ENCODE peak calls at places on chromosomes 12 and 14, in nine cellular contexts. V is fibroblast of the aortic adventitia; J is stimulated activated CD4-positive, alpha-beta T cell treated with anti-CD3 and anti-CD28 coated beads, Interleukin-1b, Interleukin-23, amount 100 ng/mL, for 1 hour; P is kidney glomerular epithelial cell; N is GM13977; B is 8988T; Y is sciatic nerve; U is stimulated activated CD8-positive, alpha-beta memory T cell treated with anti-CD3 and anti-CD28 coated beads, Interleukin-4, amount 100 ng/mL, for 1 hour; G is T-helper 1 cell. F is an unnamed sample.

GRCh38 chr12:62934799-62935674 is at the start of gene PPM1H:
- DNase-seq in Y (peak; percentile 65), U (no peak), P (peak; percentile 54), G (no peak), B (peak; percentile 86), N (peak; percentile 82), J (no peak), V (peak; percentile 9), F (peak; percentile 75)

GRCh38 chr12:98483621-98484455 is 31.6 kb upstream of the TMPO start:
- DNase-seq in B (no peak), V (no peak), J (no peak), G (no peak), Y (no peak), N (no peak), U (no peak), P (no peak), F (no peak)

GRCh38 chr14:72745546-72745945 is 148.4 kb downstream of the DPF3 start:
- DNase-seq in U (no peak), B (peak; percentile 65), G (no peak), V (peak; percentile 95), J (no peak), P (peak; percentile 12), Y (no peak), N (no peak), F (no peak)

GRCh38 chr14:71165650-71166049 is 258.4 kb downstream of the PCNX1 start:
- DNase-seq in J (no peak), B (no peak), V (no peak), U (no peak), P (no peak), N (no peak), Y (no peak), G (no peak), F (no peak)

GRCh38 chr12:117842630-117843029 is 126.2 kb downstream of the KSR2 start:
- DNase-seq in V (no peak), P (no peak), G (no peak), N (no peak), J (no peak), Y (no peak), U (no peak), B (no peak), F (no peak)

GRCh38 chr14:103390605-103391004 is 5.4 kb downstream of the MARK3 start:
- DNase-seq in N (no peak), J (no peak), P (no peak), U (no peak), B (no peak), G (no peak), V (no peak), Y (no peak), F (no peak)

GRCh38 chr14:23435540-23436326 is at the start of gene MYH7:
- DNase-seq in V (no peak), Y (no peak), P (no peak), G (no peak), J (no peak), U (no peak), N (peak; percentile 1), B (no peak), F (no peak)

GRCh38 chr14:72678360-72678759 is 215.5 kb downstream of the DPF3 start:
- DNase-seq in V (peak; percentile 68), B (no peak), G (no peak), Y (no peak), U (no peak), P (no peak), N (no peak), J (no peak), F (no peak)

GRCh38 chr14:89251066-89251465 is 166.0 kb downstream of the FOXN3 start:
- DNase-seq in Y (no peak), P (no peak), B (no peak), G (no peak), N (no peak), V (no peak), J (no peak), U (no peak), F (no peak)

GRCh38 chr14:67010602-67011001 is 178.6 kb upstream of the GARIN2 start:
- DNase-seq in N (no peak), G (no peak), J (no peak), U (no peak), B (no peak), V (no peak), P (no peak), Y (no peak), F (no peak)

GRCh38 chr12:14290951-14291350 is 74.5 kb upstream of the ATF7IP start:
- DNase-seq in V (no peak), B (no peak), J (no peak), P (no peak), N (no peak), Y (no peak), G (no peak), U (no peak), F (no peak)

GRCh38 chr14:23929822-23930294 is 23.7 kb upstream of the DHRS4 start:
- DNase-seq in Y (peak; percentile 89), B (peak; percentile 23), U (peak; percentile 79), P (no peak), G (peak; percentile 82), J (peak; percentile 68), V (peak; percentile 74), N (peak; percentile 84), F (peak; percentile 35)

GRCh38 chr14:68984686-68985085 is 5.6 kb upstream of the ACTN1 start:
- DNase-seq in B (no peak), Y (no peak), N (no peak), J (no peak), G (no peak), U (no peak), P (no peak), V (no peak), F (no peak)

GRCh38 chr12:53185582-53186153 is 4.9 kb upstream of the CSAD start:
- DNase-seq in N (no peak), B (no peak), V (no peak), Y (no peak), J (no peak), G (no peak), P (no peak), U (no peak), F (no peak)

GRCh38 chr12:897386-897785 is 52.1 kb downstream of the RAD52 start:
- DNase-seq in Y (no peak), B (no peak), P (no peak), G (no peak), V (no peak), N (no peak), J (no peak), U (no peak), F (no peak)